ENCODE peak calls at places on chromosomes 3 and 15, in four cellular contexts. One of them, this sample, is unnamed.

GRCh38 chr15:28922712-28923012 is 36.9 kb downstream of the APBA2 start:
- DNase-seq in IMR-90: no peak
- DNase-seq in H9: no peak
- DNase-seq in neuronal stem cell: no peak
- DNase-seq in this sample: no peak

GRCh38 chr15:71596672-71597071 is 213.7 kb upstream of the NR2E3 start:
- DNase-seq in IMR-90: peak; percentile 23
- DNase-seq in H9: no peak
- DNase-seq in neuronal stem cell: no peak
- DNase-seq in this sample: no peak

GRCh38 chr3:180909369-180910127 is 2.9 kb upstream of the FXR1 start:
- DNase-seq in IMR-90: no peak
- DNase-seq in H9: no peak
- DNase-seq in neuronal stem cell: no peak
- DNase-seq in this sample: no peak

GRCh38 chr3:66271231-66271630 is 50.4 kb downstream of the SLC25A26 start:
- DNase-seq in IMR-90: no peak
- DNase-seq in H9: no peak
- DNase-seq in neuronal stem cell: no peak
- DNase-seq in this sample: no peak

GRCh38 chr15:96303503-96304054 is 26.9 kb upstream of the NR2F2 start:
- DNase-seq in IMR-90: no peak
- DNase-seq in H9: no peak
- DNase-seq in neuronal stem cell: no peak
- DNase-seq in this sample: no peak

GRCh38 chr3:188272481-188273372 is 118.8 kb downstream of the LPP start:
- DNase-seq in IMR-90: peak; percentile 94
- DNase-seq in H9: no peak
- DNase-seq in neuronal stem cell: no peak
- DNase-seq in this sample: no peak

GRCh38 chr3:179410317-179410716 is 41.0 kb downstream of the GNB4 start:
- DNase-seq in IMR-90: peak; percentile 37
- DNase-seq in H9: no peak
- DNase-seq in neuronal stem cell: no peak
- DNase-seq in this sample: no peak

GRCh38 chr3:35936571-35936970 is 297.2 kb downstream of the ARPP21 start:
- DNase-seq in IMR-90: peak; percentile 57
- DNase-seq in H9: no peak
- DNase-seq in neuronal stem cell: no peak
- DNase-seq in this sample: no peak

GRCh38 chr3:136671921-136672320 is 80.3 kb downstream of the STAG1 start:
- DNase-seq in IMR-90: peak; percentile 79
- DNase-seq in H9: no peak
- DNase-seq in neuronal stem cell: no peak
- DNase-seq in this sample: peak; percentile 25

GRCh38 chr3:98994128-98994762 is 92.8 kb upstream of the DCBLD2 start:
- DNase-seq in IMR-90: peak; percentile 81
- DNase-seq in H9: no peak
- DNase-seq in neuronal stem cell: peak; percentile 15
- DNase-seq in this sample: no peak

GRCh38 chr15:81106560-81106959 is 27.5 kb upstream of the CFAP161 start:
- DNase-seq in IMR-90: peak; percentile 87
- DNase-seq in H9: peak; percentile 44
- DNase-seq in neuronal stem cell: peak; percentile 56
- DNase-seq in this sample: peak; percentile 93

GRCh38 chr15:70240082-70240481 is 142.4 kb upstream of the TLE3 start:
- DNase-seq in IMR-90: no peak
- DNase-seq in H9: no peak
- DNase-seq in neuronal stem cell: no peak
- DNase-seq in this sample: no peak

GRCh38 chr15:66698318-66698961 is 3.6 kb upstream of the SMAD6 start:
- DNase-seq in IMR-90: peak; percentile 56
- DNase-seq in H9: peak; percentile 83
- DNase-seq in neuronal stem cell: peak; percentile 54
- DNase-seq in this sample: peak; percentile 78

GRCh38 chr3:5709704-5710103 is 522.2 kb downstream of the EDEM1 start:
- DNase-seq in IMR-90: no peak
- DNase-seq in H9: peak; percentile 57
- DNase-seq in neuronal stem cell: no peak
- DNase-seq in this sample: no peak

GRCh38 chr3:46440531-46441294 is 24.0 kb downstream of the LTF start:
- DNase-seq in IMR-90: no peak
- DNase-seq in H9: no peak
- DNase-seq in neuronal stem cell: no peak
- DNase-seq in this sample: peak; percentile 7

GRCh38 chr15:63056843-63057242 is 14.3 kb downstream of the TPM1 start:
- DNase-seq in IMR-90: peak; percentile 85
- DNase-seq in H9: no peak
- DNase-seq in neuronal stem cell: no peak
- DNase-seq in this sample: no peak

GRCh38 chr15:43091859-43092258 is 14.0 kb downstream of the UBR1 start:
- DNase-seq in IMR-90: no peak
- DNase-seq in H9: no peak
- DNase-seq in neuronal stem cell: no peak
- DNase-seq in this sample: no peak

GRCh38 chr3:77746892-77747291 is 707.0 kb downstream of the ROBO2 start:
- DNase-seq in IMR-90: no peak
- DNase-seq in H9: no peak
- DNase-seq in neuronal stem cell: no peak
- DNase-seq in this sample: no peak

GRCh38 chr3:195040773-195041520 is 230.0 kb downstream of the XXYLT1 start:
- DNase-seq in IMR-90: no peak
- DNase-seq in H9: peak; percentile 47
- DNase-seq in neuronal stem cell: no peak
- DNase-seq in this sample: no peak

GRCh38 chr3:170132335-170132734 is 49.2 kb downstream of the PHC3 start:
- DNase-seq in IMR-90: no peak
- DNase-seq in H9: no peak
- DNase-seq in neuronal stem cell: no peak
- DNase-seq in this sample: no peak

GRCh38 chr15:84734794-84735479 is 13.5 kb upstream of the ZNF592 start:
- DNase-seq in IMR-90: peak; percentile 63
- DNase-seq in H9: peak; percentile 93
- DNase-seq in neuronal stem cell: no peak
- DNase-seq in this sample: no peak

GRCh38 chr3:128800241-128801187 is 74.5 kb downstream of the RAB7A start:
- DNase-seq in IMR-90: no peak
- DNase-seq in H9: no peak
- DNase-seq in neuronal stem cell: no peak
- DNase-seq in this sample: no peak

GRCh38 chr15:43274136-43274535 is 7.4 kb upstream of the TGM5 start:
- DNase-seq in IMR-90: no peak
- DNase-seq in H9: no peak
- DNase-seq in neuronal stem cell: no peak
- DNase-seq in this sample: no peak

GRCh38 chr3:128499724-128500275 is 6.8 kb upstream of the GATA2 start:
- DNase-seq in IMR-90: no peak
- DNase-seq in H9: no peak
- DNase-seq in neuronal stem cell: no peak
- DNase-seq in this sample: peak; percentile 94

GRCh38 chr3:169999433-169999832 is 32.8 kb downstream of the SEC62 start:
- DNase-seq in IMR-90: no peak
- DNase-seq in H9: no peak
- DNase-seq in neuronal stem cell: no peak
- DNase-seq in this sample: peak; percentile 48

GRCh38 chr3:122691195-122691594 is 10.6 kb downstream of the PARP14 start:
- DNase-seq in IMR-90: peak; percentile 87
- DNase-seq in H9: no peak
- DNase-seq in neuronal stem cell: no peak
- DNase-seq in this sample: no peak

GRCh38 chr3:36175916-36176461 is 204.3 kb upstream of the STAC start:
- DNase-seq in IMR-90: no peak
- DNase-seq in H9: no peak
- DNase-seq in neuronal stem cell: no peak
- DNase-seq in this sample: no peak

GRCh38 chr15:97410907-97411575 is 549.5 kb upstream of the ARRDC4 start:
- DNase-seq in IMR-90: no peak
- DNase-seq in H9: no peak
- DNase-seq in neuronal stem cell: no peak
- DNase-seq in this sample: no peak

GRCh38 chr15:75727031-75727531 is 14.4 kb upstream of the CSPG4 start:
- DNase-seq in IMR-90: no peak
- DNase-seq in H9: no peak
- DNase-seq in neuronal stem cell: no peak
- DNase-seq in this sample: no peak

GRCh38 chr3:34742151-34742550 is 897.2 kb upstream of the ARPP21 start:
- DNase-seq in IMR-90: no peak
- DNase-seq in H9: no peak
- DNase-seq in neuronal stem cell: no peak
- DNase-seq in this sample: no peak

GRCh38 chr3:52359116-52359855 is 43.2 kb downstream of the DNAH1 start:
- DNase-seq in IMR-90: no peak
- DNase-seq in H9: no peak
- DNase-seq in neuronal stem cell: no peak
- DNase-seq in this sample: no peak
- H2BK5ac ChIP-seq in IMR-90: no peak overlapping the region
- H2BK5ac ChIP-seq in H9: no peak overlapping the region
- H2BK5ac ChIP-seq in neuronal stem cell: peak overlapping the region; percentile 26
- H2BK5ac ChIP-seq in this sample: no peak overlapping the region

GRCh38 chr3:110969229-110970211 is 102.1 kb upstream of the NECTIN3 start:
- DNase-seq in IMR-90: no peak
- DNase-seq in H9: no peak
- DNase-seq in neuronal stem cell: no peak
- DNase-seq in this sample: no peak
- H2BK5ac ChIP-seq in IMR-90: no peak overlapping the region
- H2BK5ac ChIP-seq in H9: peak overlapping the region; percentile 53
- H2BK5ac ChIP-seq in neuronal stem cell: peak overlapping the region; percentile 29
- H2BK5ac ChIP-seq in this sample: no peak overlapping the region

GRCh38 chr3:143306419-143306818 is 186.8 kb downstream of the CHST2 start:
- DNase-seq in IMR-90: no peak
- DNase-seq in H9: no peak
- DNase-seq in neuronal stem cell: no peak
- DNase-seq in this sample: no peak
- H2BK5ac ChIP-seq in IMR-90: no peak overlapping the region
- H2BK5ac ChIP-seq in H9: no peak overlapping the region
- H2BK5ac ChIP-seq in neuronal stem cell: no peak overlapping the region
- H2BK5ac ChIP-seq in this sample: no peak overlapping the region

DNA sequence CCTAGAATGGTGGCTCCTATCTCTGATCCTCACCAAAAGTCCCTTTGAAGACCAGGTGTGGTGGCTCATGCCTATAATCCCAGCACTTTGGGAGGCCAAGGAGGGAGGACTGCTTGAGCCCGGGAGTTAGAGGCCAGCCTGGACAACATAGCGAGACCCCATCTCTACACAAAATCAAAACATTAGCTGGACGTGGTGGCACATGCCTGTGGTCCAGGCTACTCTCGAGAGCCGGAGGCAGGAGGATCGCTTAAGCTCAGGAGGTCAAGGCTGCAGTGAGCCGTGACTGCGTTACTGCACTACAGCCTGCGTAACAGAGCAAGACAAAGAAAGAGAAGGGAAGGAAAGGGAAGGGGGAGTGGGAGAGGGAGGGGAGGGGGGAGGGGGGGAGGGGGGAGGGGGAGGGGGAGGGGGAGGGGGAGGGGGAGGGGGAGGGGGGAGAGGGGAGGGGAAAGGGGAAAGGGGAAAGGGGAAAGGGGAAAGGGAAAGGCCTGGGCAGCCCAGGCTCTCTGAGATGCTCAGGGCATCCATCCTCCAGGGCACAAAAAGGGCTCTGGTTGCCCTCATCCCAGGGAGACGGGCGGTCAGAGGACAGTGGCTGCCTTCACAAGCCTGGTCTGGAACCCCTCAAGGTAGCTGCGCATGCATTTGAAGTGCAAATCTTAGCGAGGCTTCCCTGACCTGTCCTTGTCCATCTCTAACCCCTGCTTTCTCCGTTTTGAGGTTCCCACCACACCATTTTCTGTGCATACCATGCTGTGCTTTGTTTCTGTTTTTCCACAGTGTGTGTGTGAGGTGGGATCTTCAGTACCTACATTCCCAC is 76.1 kb downstream of the LDHAL6B start:
- DNase-seq in IMR-90: no peak
- DNase-seq in H9: no peak
- DNase-seq in neuronal stem cell: no peak
- DNase-seq in this sample: no peak
- H2BK5ac ChIP-seq in IMR-90: no peak overlapping the region
- H2BK5ac ChIP-seq in H9: no peak overlapping the region
- H2BK5ac ChIP-seq in neuronal stem cell: no peak overlapping the region
- H2BK5ac ChIP-seq in this sample: no peak overlapping the region

GRCh38 chr3:142595951-142596725 is at the start of gene PLS1:
- DNase-seq in IMR-90: peak; percentile 70
- DNase-seq in H9: peak; percentile 91
- DNase-seq in neuronal stem cell: peak; percentile 91
- DNase-seq in this sample: peak; percentile 97

GRCh38 chr3:142595581-142595950 is 627 bp upstream of the PLS1 start:
- DNase-seq in IMR-90: peak; percentile 86
- DNase-seq in H9: no peak
- DNase-seq in neuronal stem cell: no peak
- DNase-seq in this sample: peak; percentile 93

GRCh38 chr3:142597898-142598297 is 1.7 kb downstream of the PLS1 start:
- DNase-seq in IMR-90: no peak
- DNase-seq in H9: no peak
- DNase-seq in neuronal stem cell: no peak
- DNase-seq in this sample: no peak

GRCh38 chr3:142596726-142597088 is 514 bp downstream of the PLS1 start:
- DNase-seq in IMR-90: no peak
- DNase-seq in H9: no peak
- DNase-seq in neuronal stem cell: no peak
- DNase-seq in this sample: no peak

GRCh38 chr3:142595141-142595540 is 1.1 kb upstream of the PLS1 start:
- DNase-seq in IMR-90: no peak
- DNase-seq in H9: no peak
- DNase-seq in neuronal stem cell: no peak
- DNase-seq in this sample: no peak
- H2BK5ac ChIP-seq in IMR-90: no peak overlapping the region
- H2BK5ac ChIP-seq in H9: no peak overlapping the region
- H2BK5ac ChIP-seq in neuronal stem cell: no peak overlapping the region
- H2BK5ac ChIP-seq in this sample: no peak overlapping the region

GRCh38 chr3:113783463-113783862 is 36.6 kb downstream of the ATP6V1A start:
- DNase-seq in IMR-90: peak; percentile 98
- DNase-seq in H9: no peak
- DNase-seq in neuronal stem cell: no peak
- DNase-seq in this sample: no peak

GRCh38 chr3:113783980-113784379 is 37.1 kb downstream of the ATP6V1A start:
- DNase-seq in IMR-90: no peak
- DNase-seq in H9: no peak
- DNase-seq in neuronal stem cell: no peak
- DNase-seq in this sample: no peak
- H2BK5ac ChIP-seq in IMR-90: peak overlapping the region; percentile 64
- H2BK5ac ChIP-seq in H9: no peak overlapping the region
- H2BK5ac ChIP-seq in neuronal stem cell: no peak overlapping the region
- H2BK5ac ChIP-seq in this sample: no peak overlapping the region

GRCh38 chr3:176914764-176915163 is 282.5 kb downstream of the TBL1XR1 start:
- DNase-seq in IMR-90: no peak
- DNase-seq in H9: no peak
- DNase-seq in neuronal stem cell: no peak
- DNase-seq in this sample: no peak
- H2BK5ac ChIP-seq in IMR-90: no peak overlapping the region
- H2BK5ac ChIP-seq in H9: no peak overlapping the region
- H2BK5ac ChIP-seq in neuronal stem cell: no peak overlapping the region
- H2BK5ac ChIP-seq in this sample: no peak overlapping the region

This sample was measured in trophoblast cell.